ENCODE peak calls at places on chromosomes 12 and 14, in ten cellular contexts. Z is breast epithelium, N is spleen, L is suprapubic skin, A is HCT116, S is K562, R is prostate gland, K is HepG2, T is sigmoid colon, V is H1. E is an unnamed sample. For H3K4me1, the result is how much of the 10 kb centered on the place peaks cover.

GRCh38 chr12:12716151-12716844 is 870 bp upstream of the CDKN1B start:
- DNase-seq in R (peak), T (no peak), L (no peak), K (peak), V (no peak), A (no peak), N (no peak), Z (no peak), S (no peak), E (no peak)

GRCh38 chr12:115944392-115944742 is 333.1 kb downstream of the MED13L start:
- DNase-seq in N (no peak), V (no peak), S (no peak), L (no peak), A (no peak), Z (no peak), K (no peak), T (no peak), R (no peak), E (no peak)

GRCh38 chr12:55818886-55819285 is 1.0 kb downstream of the ORMDL2 start:
- DNase-seq in L (no peak), R (no peak), T (no peak), V (no peak), Z (no peak), N (no peak), S (no peak), K (no peak), A (no peak), E (no peak)

GRCh38 chr14:44833376-44833775 is 128.4 kb downstream of the KLHL28 start:
- DNase-seq in A (peak), L (no peak), N (no peak), T (no peak), Z (no peak), V (no peak), K (no peak), S (no peak), R (no peak), E (no peak)

GRCh38 chr12:40587970-40588369 is 104.3 kb upstream of the CNTN1 start:
- DNase-seq in N (no peak), T (no peak), R (no peak), L (no peak), V (no peak), Z (no peak), S (no peak), A (no peak), K (no peak), E (no peak)

GRCh38 chr12:120110550-120111501 is 5.7 kb downstream of the RAB35 start:
- DNase-seq in K (no peak), N (peak), L (no peak), R (no peak), A (no peak), V (no peak), S (no peak), T (peak), Z (no peak), E (peak)

GRCh38 chr12:122265931-122266771 is at the start of gene VPS33A:
- DNase-seq in K (peak), A (peak), V (peak), S (peak), Z (peak), N (peak), L (peak), T (peak), R (peak), E (peak)

GRCh38 chr14:82387699-82388098 is 854.0 kb upstream of the SEL1L start:
- DNase-seq in S (no peak), Z (no peak), V (no peak), R (peak), K (no peak), N (no peak), T (no peak), A (no peak), L (no peak), E (peak)

GRCh38 chr12:127083028-127083949 is 1183.7 kb upstream of the TMEM132C start:
- DNase-seq in V (no peak), L (no peak), K (peak), T (no peak), A (peak), R (no peak), N (no peak), S (peak), Z (no peak), E (no peak)

GRCh38 chr14:65211341-65211987 is 109.1 kb upstream of the MAX start:
- DNase-seq in K (peak), A (no peak), Z (no peak), V (no peak), R (no peak), L (no peak), N (no peak), T (no peak), S (no peak), E (no peak)

GRCh38 chr12:132291402-132292175 is 37.8 kb downstream of the GALNT9 start:
- DNase-seq in R (no peak), K (no peak), A (no peak), N (no peak), T (no peak), Z (no peak), L (no peak), V (no peak), S (no peak), E (no peak)

GRCh38 chr12:109310247-109311125 is 1.4 kb upstream of the FOXN4 start:
- DNase-seq in Z (no peak), K (no peak), S (peak), L (no peak), A (no peak), N (no peak), V (no peak), R (no peak), T (no peak), E (no peak)

GRCh38 chr12:123670882-123671728 is at the start of gene TCTN2:
- DNase-seq in T (peak), K (peak), A (peak), L (peak), S (peak), V (peak), Z (peak), R (peak), N (peak), E (peak)
- TF ChIP-seq POLR2A in T (no peak), K (peak), A (no peak), L (no peak), S (peak), V (peak), Z (no peak), R (peak), N (no peak), E (no peak)

DNA sequence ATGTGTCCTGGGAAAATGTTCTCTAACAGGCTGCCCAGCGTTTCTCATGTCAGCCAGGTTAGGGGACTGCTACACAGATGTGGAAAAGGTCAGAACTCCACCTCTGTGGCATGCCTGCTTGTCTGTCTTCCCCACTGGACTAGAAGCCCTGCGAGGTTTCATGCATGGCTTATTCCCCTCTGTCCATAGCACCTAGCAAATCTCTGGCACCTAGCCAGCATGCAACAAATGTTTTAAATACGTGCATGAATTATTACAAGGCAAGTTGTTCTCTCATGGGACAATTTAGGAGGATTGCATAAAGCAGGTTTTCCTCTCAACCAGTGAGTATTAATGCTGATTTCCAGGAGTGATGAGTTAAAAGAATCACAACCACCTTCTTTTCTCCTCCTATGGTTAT is 21.4 kb upstream of the KCNK13 start:
- DNase-seq in A (no peak), L (no peak), Z (no peak), S (no peak), T (no peak), R (no peak), V (no peak), K (no peak), N (no peak), E (no peak)
- H3K4me1 ChIP-seq in A (under half), L (under half), Z (under half), S (under half), T (under half), R (under half), V (under half), K (under half), N (under half), E (under half)

GRCh38 chr12:102197789-102198188 is at the start of gene PMCH:
- DNase-seq in V (no peak), L (no peak), K (no peak), A (no peak), Z (no peak), S (peak), R (no peak), T (no peak), N (no peak), E (no peak)
- TF ChIP-seq POLR2AphosphoS5 in V (no peak), L (no peak), K (no peak), A (no peak), Z (no peak), S (no peak), R (no peak), T (no peak), N (no peak), E (no peak)

GRCh38 chr14:24215495-24216344 is at the start of gene MDP1:
- DNase-seq in A (peak), S (peak), R (peak), T (peak), L (peak), N (peak), K (peak), V (peak), Z (peak), E (peak)
- TF ChIP-seq POLR2A in A (peak), S (peak), R (peak), T (peak), L (peak), N (peak), K (no peak), V (peak), Z (peak), E (no peak)

GRCh38 chr12:94599189-94599588 is 51.2 kb downstream of the TMCC3 start:
- DNase-seq in S (no peak), N (no peak), K (no peak), V (no peak), L (no peak), Z (no peak), A (no peak), R (no peak), T (no peak), E (no peak)
- H3K4me1 ChIP-seq in S (under half), N (under half), K (under half), V (under half), L (under half), Z (under half), A (under half), R (under half), T (under half), E (under half)

GRCh38 chr14:100569734-100570251 is 17.4 kb downstream of the BEGAIN start:
- DNase-seq in N (no peak), T (no peak), S (no peak), Z (no peak), R (no peak), A (no peak), K (no peak), V (no peak), L (no peak), E (no peak)

GRCh38 chr14:100570726-100571454 is 16.3 kb downstream of the BEGAIN start:
- DNase-seq in T (no peak), V (no peak), K (no peak), S (no peak), N (no peak), Z (no peak), R (no peak), A (no peak), L (no peak), E (no peak)

GRCh38 chr14:100568164-100568997 is 18.8 kb downstream of the BEGAIN start:
- DNase-seq in N (no peak), Z (no peak), S (no peak), R (no peak), A (no peak), K (no peak), L (no peak), V (no peak), T (no peak), E (no peak)

GRCh38 chr14:100567877-100568163 is 19.4 kb downstream of the BEGAIN start:
- DNase-seq in T (no peak), L (no peak), S (no peak), N (no peak), R (no peak), A (no peak), V (no peak), Z (no peak), K (no peak), E (no peak)

DNA sequence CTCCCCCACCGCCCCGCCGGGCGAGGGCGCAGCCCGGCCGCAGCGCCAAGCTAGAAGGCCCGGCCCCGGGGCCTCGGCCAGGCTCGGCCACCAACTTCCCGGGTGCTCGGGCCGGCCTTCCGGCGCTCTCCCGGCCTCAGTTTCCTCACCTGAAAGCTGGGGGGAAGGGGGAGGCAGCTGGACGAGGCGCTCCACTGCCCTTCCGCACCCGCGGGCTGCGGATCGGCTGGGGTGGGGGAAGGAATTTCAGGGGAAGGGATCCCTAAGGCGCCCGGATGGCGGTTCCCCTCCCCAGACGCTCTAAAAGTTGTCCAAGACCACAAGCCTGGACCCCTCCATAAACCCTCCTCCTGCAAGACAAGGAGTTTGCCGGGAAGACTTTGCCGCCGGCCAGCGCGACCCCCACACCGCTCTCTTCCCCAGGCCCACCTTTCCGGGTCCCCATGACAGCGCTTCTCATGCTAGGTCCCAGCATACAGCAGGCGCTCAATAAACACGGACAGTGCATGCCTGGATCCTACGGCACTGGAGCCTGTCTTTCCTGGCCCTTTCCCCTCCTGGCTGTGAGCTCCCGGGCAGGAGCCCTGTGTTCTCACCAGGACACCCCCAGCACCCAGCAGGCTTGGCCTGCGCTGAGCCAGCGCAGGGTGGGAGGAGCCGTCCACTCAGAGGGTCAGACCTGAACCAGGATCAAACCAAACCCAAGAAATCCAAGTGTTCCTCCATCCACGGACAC is 18.1 kb downstream of the BEGAIN start:
- DNase-seq in R (no peak), L (no peak), K (no peak), T (no peak), N (no peak), Z (no peak), S (no peak), V (no peak), A (no peak), E (no peak)
- TF ChIP-seq POLR2AphosphoS5 in R (no peak), L (no peak), K (no peak), T (no peak), N (no peak), Z (no peak), S (no peak), V (no peak), A (no peak), E (no peak)

GRCh38 chr14:22875003-22875747 is 3.6 kb downstream of the LRP10 start:
- DNase-seq in L (no peak), Z (peak), T (no peak), R (no peak), K (no peak), N (no peak), A (no peak), V (no peak), S (no peak), E (no peak)

GRCh38 chr14:22870811-22871199 is 735 bp upstream of the LRP10 start:
- DNase-seq in T (no peak), K (no peak), A (no peak), R (no peak), Z (no peak), V (no peak), L (no peak), S (no peak), N (no peak), E (no peak)

GRCh38 chr14:22872833-22873520 is 1.4 kb downstream of the LRP10 start:
- DNase-seq in N (no peak), Z (peak), T (no peak), V (no peak), K (no peak), S (no peak), L (no peak), R (no peak), A (no peak), E (no peak)

GRCh38 chr14:22871962-22872832 is 657 bp downstream of the LRP10 start:
- DNase-seq in T (peak), A (peak), L (peak), N (peak), K (peak), V (no peak), S (peak), R (peak), Z (peak), E (peak)

DNA sequence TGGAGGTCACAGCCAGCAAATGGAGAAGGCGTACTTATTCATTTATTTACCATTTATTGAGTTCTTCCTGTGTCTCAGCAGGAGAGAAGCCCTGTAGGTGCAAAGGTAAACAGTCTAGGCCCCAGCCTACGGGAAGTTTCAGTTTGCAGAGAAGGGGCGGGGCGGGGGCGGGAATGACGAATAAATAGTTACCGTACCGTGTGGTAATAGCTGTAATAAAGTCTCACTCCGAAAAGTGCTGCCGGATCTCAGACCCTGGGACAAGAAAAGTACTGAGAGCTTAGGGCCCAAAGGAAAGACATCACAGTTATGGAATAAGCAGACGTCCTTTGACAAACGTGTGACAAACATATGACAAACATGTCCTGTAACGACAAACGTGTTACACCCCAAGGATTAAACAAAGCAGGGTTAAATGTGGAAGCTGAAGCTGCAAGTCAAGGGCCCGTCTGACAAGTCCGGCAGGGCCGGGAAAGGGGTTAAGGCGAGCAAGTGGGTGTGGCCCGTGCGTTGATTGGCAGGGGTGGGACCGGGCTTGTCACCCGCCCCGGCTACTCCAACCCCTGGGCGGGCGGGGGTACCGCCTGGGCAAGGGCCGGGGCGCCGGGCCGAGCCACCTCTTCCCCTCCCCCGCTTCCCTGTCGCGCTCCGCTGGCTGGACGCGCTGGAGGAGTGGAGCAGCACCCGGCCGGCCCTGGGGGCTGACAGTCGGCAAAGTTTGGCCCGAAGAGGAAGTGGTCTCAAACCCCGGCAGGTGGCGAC is at the start of gene LRP10:
- DNase-seq in K (peak), T (peak), S (peak), N (peak), R (peak), V (no peak), Z (peak), A (peak), L (peak), E (peak)
- TF ChIP-seq POLR2A in K (no peak), T (peak), S (peak), N (peak), R (peak), V (peak), Z (peak), A (peak), L (peak), E (peak)

E was measured in stomach.